ENCODE peak calls at places on chromosomes 7 and 10, in nine cellular contexts. J is neural crest cell, T is immature natural killer cell, I is left ventricle myocardium inferior, G is AG09309, K is DMS153, R is heart left ventricle, F is NCI-H1417 treated with DMSO at 0.1 percent for 48 hours, U is NAMALWA. H is an unnamed sample.

GRCh38 chr10:90871279-90871760 is 454 bp upstream of the RPP30 start:
- DNase-seq in J (peak; percentile 54), T (peak; percentile 13), I (no peak), G (no peak), K (no peak), R (peak; percentile 22), F (no peak), U (peak; percentile 85), H (no peak)

GRCh38 chr10:71753960-71754505 is 19.3 kb downstream of the VSIR start:
- DNase-seq in J (no peak), T (no peak), I (no peak), G (no peak), K (no peak), R (no peak), F (no peak), U (no peak), H (peak; percentile 30)

GRCh38 chr10:101038486-101038885 is 7.5 kb downstream of the SFXN3 start:
- DNase-seq in J (no peak), T (no peak), I (no peak), G (no peak), K (no peak), R (no peak), F (no peak), U (no peak), H (no peak)

GRCh38 chr10:89114846-89115625 is 92.1 kb downstream of the CH25H start:
- DNase-seq in J (no peak), T (no peak), I (no peak), G (no peak), K (no peak), R (no peak), F (no peak), U (no peak), H (no peak)

GRCh38 chr10:77253037-77253436 is 384.6 kb downstream of the KCNMA1 start:
- DNase-seq in J (no peak), T (no peak), I (no peak), G (no peak), K (no peak), R (no peak), F (no peak), U (no peak), H (no peak)

GRCh38 chr7:140451716-140452115 is 27.6 kb downstream of the MKRN1 start:
- DNase-seq in J (no peak), T (no peak), I (no peak), G (no peak), K (no peak), R (no peak), F (no peak), U (no peak), H (no peak)

GRCh38 chr7:21966271-21966670 is 20.6 kb upstream of the CDCA7L start:
- DNase-seq in J (no peak), T (no peak), I (no peak), G (no peak), K (no peak), R (no peak), F (no peak), U (peak; percentile 61), H (no peak)

GRCh38 chr10:59513558-59513957 is 151.2 kb upstream of the FAM13C start:
- DNase-seq in J (no peak), T (no peak), I (no peak), G (no peak), K (no peak), R (no peak), F (no peak), U (no peak), H (no peak)

GRCh38 chr7:77800158-77800557 is 1.6 kb downstream of the PHTF2 start:
- DNase-seq in J (no peak), T (no peak), I (no peak), G (no peak), K (no peak), R (no peak), F (no peak), U (no peak), H (no peak)

GRCh38 chr7:93150200-93150835 is 2.1 kb upstream of the SAMD9L start:
- DNase-seq in J (no peak), T (no peak), I (no peak), G (no peak), K (no peak), R (no peak), F (no peak), U (no peak), H (no peak)

GRCh38 chr10:88342733-88343310 is 240.3 kb downstream of the RNLS start:
- DNase-seq in J (no peak), T (no peak), I (no peak), G (no peak), K (no peak), R (no peak), F (no peak), U (peak; percentile 34), H (no peak)

GRCh38 chr10:85036661-85037060 is 708.3 kb downstream of the CCSER2 start:
- DNase-seq in J (no peak), T (no peak), I (no peak), G (no peak), K (no peak), R (no peak), F (no peak), U (no peak), H (no peak)

GRCh38 chr10:95864906-95865813 is 42.6 kb upstream of the CC2D2B start:
- DNase-seq in J (peak; percentile 5), T (peak; percentile 42), I (no peak), G (peak; percentile 70), K (no peak), R (peak; percentile 33), F (no peak), U (peak; percentile 89), H (no peak)

GRCh38 chr7:44216521-44217030 is 15.8 kb downstream of the YKT6 start:
- DNase-seq in J (no peak), T (no peak), I (peak; percentile 10), G (no peak), K (no peak), R (no peak), F (no peak), U (no peak), H (no peak)

GRCh38 chr10:131311661-131312260 is at the start of gene TCERG1L:
- DNase-seq in J (peak; percentile 63), T (no peak), I (no peak), G (no peak), K (peak; percentile 37), R (no peak), F (no peak), U (no peak), H (no peak)